ENCODE peak calls at places on chromosome 20, in ten cellular contexts. S, H, K, P, D, B, X, Q, M and F are unnamed samples.

GRCh38 chr20:59751075-59751711 is 146.9 kb downstream of the PHACTR3 start:
- DNase-seq in Q (no peak), X (peak), S (peak), P (peak), M (no peak), H (peak), B (no peak), D (peak), K (no peak), F (peak)

GRCh38 chr20:58106143-58106750 is 122.2 kb downstream of the ANKRD60 start:
- DNase-seq in X (no peak), B (no peak), Q (no peak), K (no peak), D (no peak), H (no peak), S (no peak), P (no peak), M (no peak), F (no peak)

GRCh38 chr20:32709528-32710121 is 33.6 kb downstream of the COMMD7 start:
- DNase-seq in X (peak), D (no peak), S (peak), H (no peak), K (no peak), Q (no peak), P (no peak), M (no peak), B (peak), F (no peak)

GRCh38 chr20:3135507-3136070 is 24.1 kb downstream of the FASTKD5 start:
- DNase-seq in K (no peak), P (no peak), H (no peak), D (no peak), B (peak), S (no peak), Q (no peak), M (no peak), X (no peak), F (no peak)

GRCh38 chr20:50565874-50566273 is 55.7 kb downstream of the PTPN1 start:
- DNase-seq in K (no peak), X (no peak), M (no peak), Q (no peak), B (no peak), S (no peak), P (no peak), H (no peak), D (no peak), F (no peak)

GRCh38 chr20:57664924-57665588 is 44.8 kb downstream of the PMEPA1 start:
- DNase-seq in K (peak), Q (no peak), S (no peak), D (no peak), M (no peak), B (no peak), P (no peak), X (no peak), H (no peak), F (no peak)

GRCh38 chr20:22814475-22815205 is 220.5 kb upstream of the SSTR4 start:
- DNase-seq in K (no peak), H (no peak), X (peak), P (no peak), B (no peak), M (no peak), S (no peak), D (no peak), Q (no peak), F (no peak)

GRCh38 chr20:23937303-23938117 is 51.1 kb downstream of the GGTLC1 start:
- DNase-seq in S (peak), X (peak), M (peak), H (peak), K (no peak), B (peak), Q (no peak), P (peak), D (peak), F (peak)

GRCh38 chr20:52348434-52348833 is 156.9 kb upstream of the ZFP64 start:
- DNase-seq in K (no peak), H (no peak), P (no peak), M (no peak), S (no peak), X (no peak), Q (no peak), D (no peak), B (no peak), F (no peak)

GRCh38 chr20:32327087-32327681 is 30.9 kb upstream of the ASXL1 start:
- DNase-seq in B (peak), K (peak), D (no peak), S (no peak), Q (no peak), X (peak), M (no peak), H (no peak), P (no peak), F (no peak)

GRCh38 chr20:9439806-9440205 is 74.6 kb upstream of the LAMP5 start:
- DNase-seq in D (no peak), Q (no peak), M (no peak), X (no peak), K (no peak), B (no peak), P (no peak), S (no peak), H (no peak), F (no peak)

GRCh38 chr20:22245139-22245538 is 339.2 kb downstream of the FOXA2 start:
- DNase-seq in X (no peak), S (no peak), Q (no peak), M (no peak), D (no peak), P (no peak), B (no peak), H (no peak), K (no peak), F (no peak)

GRCh38 chr20:8744228-8744844 is 324.6 kb upstream of the PLCB4 start:
- DNase-seq in D (no peak), M (no peak), B (peak), S (no peak), Q (no peak), X (peak), K (no peak), H (no peak), P (no peak), F (no peak)

GRCh38 chr20:60459212-60459611 is 501.0 kb downstream of the CDH26 start:
- DNase-seq in K (no peak), D (no peak), M (no peak), B (no peak), P (no peak), H (no peak), S (no peak), X (no peak), Q (no peak), F (no peak)

GRCh38 chr20:38601216-38602184 is at the start of gene ARHGAP40:
- DNase-seq in K (peak), S (no peak), B (no peak), Q (no peak), P (no peak), M (no peak), X (no peak), D (peak), H (no peak), F (no peak)

GRCh38 chr20:48995599-48995998 is 50.5 kb upstream of the CSE1L start:
- DNase-seq in S (no peak), B (no peak), D (no peak), Q (peak), H (no peak), P (no peak), K (no peak), X (no peak), M (no peak), F (peak)

GRCh38 chr20:19074828-19075516 is 137.5 kb upstream of the SLC24A3 start:
- DNase-seq in S (no peak), B (no peak), H (no peak), K (no peak), M (peak), X (no peak), Q (no peak), P (no peak), D (no peak), F (no peak)

GRCh38 chr20:2206957-2207769 is 88.6 kb upstream of the TGM3 start:
- DNase-seq in B (peak), Q (no peak), M (peak), K (no peak), H (peak), D (peak), S (peak), X (peak), P (peak), F (peak)

GRCh38 chr20:38407321-38407720 is 27.8 kb downstream of the SNHG17 start:
- DNase-seq in S (no peak), Q (no peak), P (no peak), X (no peak), D (no peak), H (no peak), M (no peak), K (no peak), B (no peak), F (no peak)

GRCh38 chr20:4555188-4555893 is 166.4 kb upstream of the PRND start:
- DNase-seq in M (no peak), B (peak), Q (no peak), X (peak), D (no peak), H (no peak), K (no peak), P (no peak), S (peak), F (no peak)

GRCh38 chr20:62159835-62160234 is 16.3 kb downstream of the SS18L1 start:
- DNase-seq in Q (no peak), K (peak), H (no peak), P (peak), M (no peak), D (peak), S (no peak), X (no peak), B (no peak), F (no peak)

GRCh38 chr20:61419010-61419409 is 166.9 kb downstream of the CDH4 start:
- DNase-seq in M (no peak), S (no peak), Q (no peak), D (no peak), X (no peak), B (no peak), K (no peak), P (no peak), H (no peak), F (no peak)

GRCh38 chr20:44637490-44638372 is 13.8 kb downstream of the ADA start:
- DNase-seq in Q (no peak), D (no peak), K (no peak), S (no peak), M (no peak), H (no peak), X (no peak), P (no peak), B (no peak), F (no peak)

GRCh38 chr20:57573176-57573575 is 12.3 kb downstream of the PCK1 start:
- DNase-seq in H (no peak), Q (no peak), P (no peak), S (no peak), M (no peak), D (no peak), K (no peak), B (no peak), X (no peak), F (no peak)

GRCh38 chr20:61731363-61732181 is 334.1 kb downstream of the TAF4 start:
- DNase-seq in Q (no peak), X (no peak), K (peak), S (no peak), M (no peak), B (peak), H (no peak), D (no peak), P (no peak), F (no peak)

GRCh38 chr20:3560578-3560977 is 89.8 kb downstream of the ATRN start:
- DNase-seq in Q (no peak), P (no peak), K (no peak), S (no peak), H (no peak), D (no peak), X (no peak), B (no peak), M (no peak), F (no peak)

GRCh38 chr20:37419307-37419706 is 73.4 kb downstream of the SRC start:
- DNase-seq in M (no peak), S (no peak), Q (no peak), B (no peak), X (no peak), H (no peak), P (no peak), D (no peak), K (no peak), F (no peak)

GRCh38 chr20:47659904-47660601 is 125.2 kb downstream of the SULF2 start:
- DNase-seq in X (no peak), Q (no peak), M (no peak), S (no peak), B (no peak), K (peak), P (no peak), H (no peak), D (no peak), F (no peak)

GRCh38 chr20:58327211-58327610 is 17.7 kb downstream of the RAB22A start:
- DNase-seq in P (no peak), X (peak), M (no peak), H (no peak), D (no peak), B (no peak), K (no peak), Q (no peak), S (no peak), F (no peak)

GRCh38 chr20:39574061-39574460 is 611.9 kb downstream of the DHX35 start:
- DNase-seq in K (no peak), P (no peak), S (no peak), M (no peak), Q (no peak), X (no peak), H (no peak), B (no peak), D (no peak), F (no peak)

GRCh38 chr20:50745634-50746137 is 14.3 kb downstream of the PARD6B start:
- DNase-seq in H (no peak), B (no peak), X (no peak), P (no peak), Q (no peak), M (no peak), S (no peak), D (no peak), K (no peak), F (no peak)

GRCh38 chr20:53736757-53737403 is 143.2 kb upstream of the ZNF217 start:
- DNase-seq in Q (no peak), B (no peak), X (peak), D (no peak), K (peak), M (no peak), S (peak), P (peak), H (no peak), F (no peak)

GRCh38 chr20:37226889-37227288 is 34.7 kb downstream of the GHRH start:
- DNase-seq in K (peak), X (no peak), D (no peak), P (no peak), H (no peak), M (no peak), S (no peak), Q (no peak), B (no peak), F (no peak)